ENCODE peak calls at places on chromosomes 2 and 18, in nine cellular contexts. One of them, this sample, is unnamed.
A peak's percentile ranks its signal among the peaks of the same experiment; 100 is the strongest.

GRCh38 chr2:30110773-30111172 is 36.0 kb upstream of the YPEL5 start:
- DNase-seq in GM12865: no peak
- DNase-seq in colonic mucosa: no peak
- DNase-seq in body of pancreas: no peak
- DNase-seq in CD8-positive, alpha-beta memory T cell: no peak
- DNase-seq in Karpas-422: no peak
- DNase-seq in spleen: no peak
- DNase-seq in transverse colon: no peak
- DNase-seq in mammary epithelial cell: peak; percentile 49
- DNase-seq in this sample: no peak

GRCh38 chr2:119679526-119679837 is 481 bp downstream of the TMEM177 start:
- DNase-seq in GM12865: no peak
- DNase-seq in colonic mucosa: no peak
- DNase-seq in body of pancreas: no peak
- DNase-seq in CD8-positive, alpha-beta memory T cell: no peak
- DNase-seq in Karpas-422: peak; percentile 53
- DNase-seq in spleen: no peak
- DNase-seq in transverse colon: no peak
- DNase-seq in mammary epithelial cell: no peak
- DNase-seq in this sample: no peak

GRCh38 chr18:4060427-4061281 is 394.5 kb downstream of the DLGAP1 start:
- DNase-seq in GM12865: no peak
- DNase-seq in colonic mucosa: no peak
- DNase-seq in body of pancreas: no peak
- DNase-seq in CD8-positive, alpha-beta memory T cell: no peak
- DNase-seq in Karpas-422: no peak
- DNase-seq in spleen: no peak
- DNase-seq in transverse colon: no peak
- DNase-seq in mammary epithelial cell: no peak
- DNase-seq in this sample: no peak

GRCh38 chr2:67180841-67181240 is 216.3 kb upstream of the ETAA1 start:
- DNase-seq in GM12865: no peak
- DNase-seq in colonic mucosa: no peak
- DNase-seq in body of pancreas: no peak
- DNase-seq in CD8-positive, alpha-beta memory T cell: no peak
- DNase-seq in Karpas-422: no peak
- DNase-seq in spleen: no peak
- DNase-seq in transverse colon: no peak
- DNase-seq in mammary epithelial cell: no peak
- DNase-seq in this sample: no peak

GRCh38 chr2:152464853-152465470 is 130.0 kb downstream of the FMNL2 start:
- DNase-seq in GM12865: peak; percentile 9
- DNase-seq in colonic mucosa: no peak
- DNase-seq in body of pancreas: no peak
- DNase-seq in CD8-positive, alpha-beta memory T cell: no peak
- DNase-seq in Karpas-422: no peak
- DNase-seq in spleen: no peak
- DNase-seq in transverse colon: no peak
- DNase-seq in mammary epithelial cell: no peak
- DNase-seq in this sample: no peak

GRCh38 chr2:237574894-237575868 is 8.8 kb downstream of the PRLH start:
- DNase-seq in GM12865: no peak
- DNase-seq in colonic mucosa: peak; percentile 57
- DNase-seq in body of pancreas: no peak
- DNase-seq in CD8-positive, alpha-beta memory T cell: no peak
- DNase-seq in Karpas-422: no peak
- DNase-seq in spleen: peak; percentile 51
- DNase-seq in transverse colon: peak; percentile 30
- DNase-seq in mammary epithelial cell: peak; percentile 78
- DNase-seq in this sample: no peak

GRCh38 chr2:235162544-235163197 is 210.9 kb downstream of the SH3BP4 start:
- DNase-seq in GM12865: no peak
- DNase-seq in colonic mucosa: no peak
- DNase-seq in body of pancreas: no peak
- DNase-seq in CD8-positive, alpha-beta memory T cell: no peak
- DNase-seq in Karpas-422: no peak
- DNase-seq in spleen: no peak
- DNase-seq in transverse colon: no peak
- DNase-seq in mammary epithelial cell: no peak
- DNase-seq in this sample: no peak

GRCh38 chr2:74391209-74391579 is 11.1 kb upstream of the DCTN1 start:
- DNase-seq in GM12865: peak; percentile 25
- DNase-seq in colonic mucosa: no peak
- DNase-seq in body of pancreas: no peak
- DNase-seq in CD8-positive, alpha-beta memory T cell: no peak
- DNase-seq in Karpas-422: peak; percentile 75
- DNase-seq in spleen: no peak
- DNase-seq in transverse colon: no peak
- DNase-seq in mammary epithelial cell: peak; percentile 34
- DNase-seq in this sample: no peak

GRCh38 chr18:40088130-40088529 is 1866.9 kb upstream of the PIK3C3 start:
- DNase-seq in GM12865: no peak
- DNase-seq in colonic mucosa: no peak
- DNase-seq in body of pancreas: no peak
- DNase-seq in CD8-positive, alpha-beta memory T cell: no peak
- DNase-seq in Karpas-422: no peak
- DNase-seq in spleen: no peak
- DNase-seq in transverse colon: no peak
- DNase-seq in mammary epithelial cell: no peak
- DNase-seq in this sample: no peak

GRCh38 chr2:190535586-190535985 is 1.1 kb upstream of the NEMP2 start:
- DNase-seq in GM12865: no peak
- DNase-seq in colonic mucosa: no peak
- DNase-seq in body of pancreas: no peak
- DNase-seq in CD8-positive, alpha-beta memory T cell: no peak
- DNase-seq in Karpas-422: no peak
- DNase-seq in spleen: no peak
- DNase-seq in transverse colon: no peak
- DNase-seq in mammary epithelial cell: peak; percentile 9
- DNase-seq in this sample: no peak

GRCh38 chr18:3935316-3935715 is 485.3 kb downstream of the TGIF1 start:
- DNase-seq in GM12865: no peak
- DNase-seq in colonic mucosa: no peak
- DNase-seq in body of pancreas: no peak
- DNase-seq in CD8-positive, alpha-beta memory T cell: no peak
- DNase-seq in Karpas-422: peak; percentile 74
- DNase-seq in spleen: no peak
- DNase-seq in transverse colon: no peak
- DNase-seq in mammary epithelial cell: no peak
- DNase-seq in this sample: no peak

GRCh38 chr2:183868153-183868552 is 730.2 kb upstream of the ZNF804A start:
- DNase-seq in GM12865: no peak
- DNase-seq in colonic mucosa: no peak
- DNase-seq in body of pancreas: no peak
- DNase-seq in CD8-positive, alpha-beta memory T cell: no peak
- DNase-seq in Karpas-422: no peak
- DNase-seq in spleen: no peak
- DNase-seq in transverse colon: no peak
- DNase-seq in mammary epithelial cell: peak; percentile 7
- DNase-seq in this sample: no peak

GRCh38 chr2:27128810-27129571 is 5.4 kb downstream of the ABHD1 start:
- DNase-seq in GM12865: no peak
- DNase-seq in colonic mucosa: no peak
- DNase-seq in body of pancreas: no peak
- DNase-seq in CD8-positive, alpha-beta memory T cell: no peak
- DNase-seq in Karpas-422: no peak
- DNase-seq in spleen: no peak
- DNase-seq in transverse colon: no peak
- DNase-seq in mammary epithelial cell: no peak
- DNase-seq in this sample: no peak

GRCh38 chr2:113209869-113210305 is 36.1 kb downstream of the PSD4 start:
- DNase-seq in GM12865: no peak
- DNase-seq in colonic mucosa: no peak
- DNase-seq in body of pancreas: no peak
- DNase-seq in CD8-positive, alpha-beta memory T cell: no peak
- DNase-seq in Karpas-422: no peak
- DNase-seq in spleen: no peak
- DNase-seq in transverse colon: no peak
- DNase-seq in mammary epithelial cell: no peak
- DNase-seq in this sample: no peak

GRCh38 chr2:202039278-202040100 is 5.8 kb downstream of the FZD7 start:
- DNase-seq in GM12865: peak; percentile 35
- DNase-seq in colonic mucosa: no peak
- DNase-seq in body of pancreas: no peak
- DNase-seq in CD8-positive, alpha-beta memory T cell: no peak
- DNase-seq in Karpas-422: no peak
- DNase-seq in spleen: no peak
- DNase-seq in transverse colon: no peak
- DNase-seq in mammary epithelial cell: no peak
- DNase-seq in this sample: no peak
- H3K4me3 ChIP-seq in GM12865: no peak overlapping the region
- H3K4me3 ChIP-seq in colonic mucosa: no peak overlapping the region
- H3K4me3 ChIP-seq in body of pancreas: no peak overlapping the region
- H3K4me3 ChIP-seq in CD8-positive, alpha-beta memory T cell: no peak overlapping the region
- H3K4me3 ChIP-seq in Karpas-422: no peak overlapping the region
- H3K4me3 ChIP-seq in spleen: no peak overlapping the region
- H3K4me3 ChIP-seq in transverse colon: no peak overlapping the region
- H3K4me3 ChIP-seq in mammary epithelial cell: no peak overlapping the region
- H3K4me3 ChIP-seq in this sample: peak overlapping the region; percentile 9

GRCh38 chr2:201152999-201153398 is 29.9 kb upstream of the CASP10 start:
- DNase-seq in GM12865: no peak
- DNase-seq in colonic mucosa: no peak
- DNase-seq in body of pancreas: no peak
- DNase-seq in CD8-positive, alpha-beta memory T cell: no peak
- DNase-seq in Karpas-422: peak; percentile 55
- DNase-seq in spleen: no peak
- DNase-seq in transverse colon: no peak
- DNase-seq in mammary epithelial cell: no peak
- DNase-seq in this sample: no peak

GRCh38 chr2:201154615-201155014 is 28.3 kb upstream of the CASP10 start:
- DNase-seq in GM12865: no peak
- DNase-seq in colonic mucosa: no peak
- DNase-seq in body of pancreas: no peak
- DNase-seq in CD8-positive, alpha-beta memory T cell: no peak
- DNase-seq in Karpas-422: no peak
- DNase-seq in spleen: no peak
- DNase-seq in transverse colon: no peak
- DNase-seq in mammary epithelial cell: no peak
- DNase-seq in this sample: no peak

GRCh38 chr2:201158111-201158929 is 24.6 kb upstream of the CASP10 start:
- DNase-seq in GM12865: peak; percentile 75
- DNase-seq in colonic mucosa: peak; percentile 89
- DNase-seq in body of pancreas: peak; percentile 86
- DNase-seq in CD8-positive, alpha-beta memory T cell: peak; percentile 56
- DNase-seq in Karpas-422: peak; percentile 91
- DNase-seq in spleen: peak; percentile 91
- DNase-seq in transverse colon: peak; percentile 66
- DNase-seq in mammary epithelial cell: peak; percentile 76
- DNase-seq in this sample: no peak

GRCh38 chr2:201157694-201158093 is 25.2 kb upstream of the CASP10 start:
- DNase-seq in GM12865: no peak
- DNase-seq in colonic mucosa: peak; percentile 47
- DNase-seq in body of pancreas: no peak
- DNase-seq in CD8-positive, alpha-beta memory T cell: no peak
- DNase-seq in Karpas-422: no peak
- DNase-seq in spleen: no peak
- DNase-seq in transverse colon: peak; percentile 28
- DNase-seq in mammary epithelial cell: peak; percentile 92
- DNase-seq in this sample: no peak

GRCh38 chr2:201156051-201156450 is 26.9 kb upstream of the CASP10 start:
- DNase-seq in GM12865: no peak
- DNase-seq in colonic mucosa: no peak
- DNase-seq in body of pancreas: no peak
- DNase-seq in CD8-positive, alpha-beta memory T cell: no peak
- DNase-seq in Karpas-422: peak; percentile 69
- DNase-seq in spleen: no peak
- DNase-seq in transverse colon: no peak
- DNase-seq in mammary epithelial cell: no peak
- DNase-seq in this sample: no peak
- H3K4me3 ChIP-seq in GM12865: no peak overlapping the region
- H3K4me3 ChIP-seq in colonic mucosa: no peak overlapping the region
- H3K4me3 ChIP-seq in body of pancreas: no peak overlapping the region
- H3K4me3 ChIP-seq in CD8-positive, alpha-beta memory T cell: no peak overlapping the region
- H3K4me3 ChIP-seq in Karpas-422: peak overlapping the region; percentile 3
- H3K4me3 ChIP-seq in spleen: no peak overlapping the region
- H3K4me3 ChIP-seq in transverse colon: no peak overlapping the region
- H3K4me3 ChIP-seq in mammary epithelial cell: no peak overlapping the region
- H3K4me3 ChIP-seq in this sample: no peak overlapping the region

DNA sequence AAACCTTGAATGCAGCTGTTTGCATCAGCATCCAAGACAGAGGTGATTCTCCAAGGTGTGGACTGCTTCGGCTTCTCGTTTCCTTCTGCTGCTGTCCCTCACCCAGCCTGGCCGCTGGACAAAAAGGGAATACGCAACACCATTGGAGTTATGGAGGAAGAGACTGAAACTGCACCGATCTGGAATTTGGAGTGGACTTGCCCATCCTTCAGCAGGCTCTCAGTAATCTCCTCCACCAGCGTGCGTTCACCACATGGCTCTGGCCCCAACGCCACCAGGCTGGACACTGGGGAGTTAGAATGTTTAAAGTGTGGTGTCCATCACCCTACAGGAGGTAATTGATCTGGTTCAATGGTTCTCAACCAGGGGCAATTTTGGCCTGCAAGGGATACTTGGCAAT is 41.4 kb upstream of the ID2 start:
- DNase-seq in GM12865: no peak
- DNase-seq in colonic mucosa: no peak
- DNase-seq in body of pancreas: no peak
- DNase-seq in CD8-positive, alpha-beta memory T cell: no peak
- DNase-seq in Karpas-422: no peak
- DNase-seq in spleen: peak; percentile 62
- DNase-seq in transverse colon: no peak
- DNase-seq in mammary epithelial cell: no peak
- DNase-seq in this sample: no peak
- H3K4me3 ChIP-seq in GM12865: no peak overlapping the region
- H3K4me3 ChIP-seq in colonic mucosa: no peak overlapping the region
- H3K4me3 ChIP-seq in body of pancreas: no peak overlapping the region
- H3K4me3 ChIP-seq in CD8-positive, alpha-beta memory T cell: no peak overlapping the region
- H3K4me3 ChIP-seq in Karpas-422: no peak overlapping the region
- H3K4me3 ChIP-seq in spleen: no peak overlapping the region
- H3K4me3 ChIP-seq in transverse colon: no peak overlapping the region
- H3K4me3 ChIP-seq in mammary epithelial cell: no peak overlapping the region
- H3K4me3 ChIP-seq in this sample: no peak overlapping the region

DNA sequence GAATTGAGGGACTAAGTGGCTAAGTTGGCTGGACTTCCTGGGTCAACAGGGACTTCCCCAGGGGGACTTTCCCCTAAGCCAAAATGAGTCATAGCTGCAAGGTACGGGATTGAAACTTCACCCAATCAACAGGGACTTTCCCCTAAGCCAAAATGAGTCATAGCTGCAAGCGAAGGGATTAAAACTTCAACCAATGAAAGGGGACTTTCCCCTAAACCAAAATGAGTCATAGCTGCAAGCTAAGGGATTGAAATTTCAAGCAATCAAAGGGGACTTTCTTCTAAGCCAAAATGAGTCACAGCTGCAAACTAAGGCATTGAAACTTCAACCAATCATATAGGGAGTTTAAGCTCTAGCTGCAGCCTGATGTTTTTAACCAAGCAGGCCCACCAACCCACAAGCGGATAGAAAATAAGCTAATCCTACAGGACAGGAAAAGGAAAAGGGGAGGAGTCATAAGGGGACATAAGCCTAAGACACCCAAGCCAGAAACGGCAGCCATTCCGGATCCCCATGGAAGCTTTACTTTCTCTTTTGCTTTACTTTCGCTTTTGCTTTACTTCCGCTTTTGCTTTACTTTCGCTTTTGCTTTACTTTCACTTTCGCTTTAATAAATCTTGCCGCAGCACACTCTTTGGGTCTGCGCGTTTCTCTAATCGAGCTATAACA is 1375.4 kb upstream of the CELF4 start:
- DNase-seq in GM12865: peak; percentile 94
- DNase-seq in colonic mucosa: no peak
- DNase-seq in body of pancreas: peak; percentile 38
- DNase-seq in CD8-positive, alpha-beta memory T cell: peak; percentile 74
- DNase-seq in Karpas-422: peak; percentile 62
- DNase-seq in spleen: no peak
- DNase-seq in transverse colon: no peak
- DNase-seq in mammary epithelial cell: peak; percentile 98
- DNase-seq in this sample: no peak
- H3K4me3 ChIP-seq in GM12865: peak overlapping the region; percentile 7
- H3K4me3 ChIP-seq in colonic mucosa: no peak overlapping the region
- H3K4me3 ChIP-seq in body of pancreas: no peak overlapping the region
- H3K4me3 ChIP-seq in CD8-positive, alpha-beta memory T cell: peak overlapping the region; percentile 50
- H3K4me3 ChIP-seq in Karpas-422: peak overlapping the region; percentile 54
- H3K4me3 ChIP-seq in spleen: no peak overlapping the region
- H3K4me3 ChIP-seq in transverse colon: no peak overlapping the region
- H3K4me3 ChIP-seq in mammary epithelial cell: no peak overlapping the region
- H3K4me3 ChIP-seq in this sample: peak overlapping the region; percentile 10

This sample was measured in thoracic aorta.